ENCODE peak calls at places on chromosomes 13 and 19, in five cellular contexts. V, Y, E, D and P are unnamed samples.

GRCh38 chr13:46804391-46804815 is 7.4 kb upstream of the ESD start:
- DNase-seq in V (no peak), Y (peak), E (no peak), D (no peak), P (no peak)

GRCh38 chr13:21685485-21686064 is 14.7 kb downstream of the FGF9 start:
- DNase-seq in V (no peak), Y (no peak), E (no peak), D (no peak), P (no peak)

GRCh38 chr13:84273163-84273562 is 390.9 kb upstream of the SLITRK1 start:
- DNase-seq in V (no peak), Y (no peak), E (no peak), D (no peak), P (no peak)

GRCh38 chr13:85140192-85140591 is 659.0 kb downstream of the SLITRK6 start:
- DNase-seq in V (no peak), Y (no peak), E (no peak), D (no peak), P (no peak)

GRCh38 chr19:18388328-18389094 is 2.6 kb downstream of the GDF15 start:
- DNase-seq in V (peak), Y (peak), E (peak), D (peak), P (peak)

GRCh38 chr13:62512194-62513141 is 1096.8 kb upstream of the PCDH20 start:
- DNase-seq in V (peak), Y (peak), E (no peak), D (no peak), P (no peak)

GRCh38 chr13:77565635-77566034 is 30.1 kb downstream of the SCEL start:
- DNase-seq in V (no peak), Y (peak), E (no peak), D (no peak), P (no peak)

GRCh38 chr13:114226088-114226487 is 8.6 kb upstream of the CDC16 start:
- DNase-seq in V (no peak), Y (no peak), E (no peak), D (no peak), P (no peak)

GRCh38 chr19:15331419-15332310 is 674 bp downstream of the BRD4 start:
- DNase-seq in V (peak), Y (peak), E (peak), D (peak), P (peak)

GRCh38 chr13:60583196-60583908 is 186.3 kb downstream of the TDRD3 start:
- DNase-seq in V (no peak), Y (peak), E (peak), D (no peak), P (no peak)

GRCh38 chr13:79735228-79735627 is 254.3 kb downstream of the NDFIP2 start:
- DNase-seq in V (no peak), Y (peak), E (no peak), D (no peak), P (no peak)

GRCh38 chr13:66994097-66994496 is 236.0 kb downstream of the PCDH9 start:
- DNase-seq in V (no peak), Y (peak), E (no peak), D (peak), P (no peak)

GRCh38 chr13:20891768-20892167 is 10.8 kb downstream of the XPO4 start:
- DNase-seq in V (no peak), Y (no peak), E (no peak), D (no peak), P (no peak)

GRCh38 chr13:103102482-103102881 is 36.3 kb upstream of the SLC10A2 start:
- DNase-seq in V (no peak), Y (no peak), E (no peak), D (no peak), P (no peak)

GRCh38 chr19:39390460-39390758 is 497 bp downstream of the PAF1 start:
- DNase-seq in V (peak), Y (peak), E (no peak), D (no peak), P (peak)

GRCh38 chr19:57566396-57567256 is 7.0 kb upstream of the ZNF550 start:
- DNase-seq in V (no peak), Y (peak), E (no peak), D (no peak), P (no peak)